ENCODE peak calls at places on chromosomes 11 and 22, in four cellular contexts. L, K, H and A are unnamed samples.
A peak's percentile ranks its signal among the peaks of the same experiment; 100 is the strongest.

GRCh38 chr11:1171985-1172728 is 14.4 kb downstream of the MUC5AC start:
- DNase-seq in L (no peak), K (no peak), H (peak; percentile 55), A (no peak)

GRCh38 chr11:86459682-86460460 is 85.2 kb downstream of the CCDC81 start:
- DNase-seq in L (peak; percentile 45), K (peak; percentile 95), H (peak; percentile 90), A (peak; percentile 29)

GRCh38 chr22:25154686-25154999 is 45.0 kb upstream of the CRYBB3 start:
- DNase-seq in L (no peak), K (no peak), H (no peak), A (no peak)

GRCh38 chr11:17810736-17811135 is 76.2 kb downstream of the KCNC1 start:
- DNase-seq in L (no peak), K (peak; percentile 52), H (no peak), A (no peak)

GRCh38 chr11:13717331-13717730 is 48.9 kb downstream of the FAR1 start:
- DNase-seq in L (no peak), K (peak; percentile 73), H (peak; percentile 63), A (no peak)

GRCh38 chr11:75938543-75938942 is 123.5 kb downstream of the UVRAG start:
- DNase-seq in L (no peak), K (peak; percentile 45), H (no peak), A (no peak)

GRCh38 chr22:17712441-17712840 is 61.8 kb downstream of the BID start:
- DNase-seq in L (no peak), K (peak; percentile 77), H (no peak), A (no peak)

GRCh38 chr11:23727821-23728220 is 769.0 kb upstream of the LUZP2 start:
- DNase-seq in L (no peak), K (peak; percentile 83), H (peak; percentile 66), A (no peak)

GRCh38 chr11:123856444-123856843 is 29.0 kb downstream of the TMEM225 start:
- DNase-seq in L (no peak), K (no peak), H (no peak), A (no peak)

GRCh38 chr11:86135319-86135714 is 66.4 kb upstream of the PICALM start:
- DNase-seq in L (no peak), K (no peak), H (no peak), A (no peak)

GRCh38 chr11:36233226-36233625 is 56.0 kb downstream of the COMMD9 start:
- DNase-seq in L (no peak), K (peak; percentile 16), H (no peak), A (no peak)

GRCh38 chr11:36237341-36237740 is 51.9 kb downstream of the COMMD9 start:
- DNase-seq in L (no peak), K (no peak), H (no peak), A (no peak)

GRCh38 chr11:36231300-36231699 is 57.9 kb downstream of the COMMD9 start:
- DNase-seq in L (no peak), K (peak; percentile 66), H (no peak), A (no peak)

GRCh38 chr11:36235750-36236149 is 53.5 kb downstream of the COMMD9 start:
- DNase-seq in L (no peak), K (peak; percentile 36), H (peak; percentile 11), A (no peak)

GRCh38 chr11:36234825-36235224 is 54.4 kb downstream of the COMMD9 start:
- DNase-seq in L (no peak), K (no peak), H (no peak), A (no peak)
- H3K56ac ChIP-seq in L (no peak overlapping the region), K (no peak overlapping the region), H (no peak overlapping the region), A (no peak overlapping the region)

GRCh38 chr11:100769617-100770016 is 82.5 kb downstream of the ARHGAP42 start:
- DNase-seq in L (no peak), K (no peak), H (peak; percentile 56), A (no peak)
- H3K56ac ChIP-seq in L (no peak overlapping the region), K (no peak overlapping the region), H (no peak overlapping the region), A (no peak overlapping the region)

DNA sequence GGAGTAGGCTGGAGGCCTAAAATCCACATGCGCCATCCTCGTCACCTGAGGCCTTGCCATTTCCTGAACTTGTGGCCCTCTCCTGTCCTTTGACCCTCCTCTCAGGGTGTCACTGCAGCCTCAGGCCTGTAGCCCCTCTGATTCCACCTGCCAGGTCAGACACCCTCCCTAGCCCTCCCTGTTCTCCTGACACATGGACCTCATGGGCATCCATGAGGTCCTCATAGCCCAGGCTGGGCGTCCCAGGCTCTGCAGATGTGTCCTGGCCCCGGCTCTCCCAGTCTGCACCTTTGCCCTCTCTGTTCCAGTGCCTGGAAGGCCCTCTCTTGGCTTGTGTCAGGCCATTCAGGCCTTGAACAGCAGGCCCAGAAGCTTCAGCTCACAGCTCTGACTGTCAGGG is 15.8 kb downstream of the RAB36 start:
- DNase-seq in L (no peak), K (no peak), H (no peak), A (no peak)
- H3K56ac ChIP-seq in L (no peak overlapping the region), K (no peak overlapping the region), H (no peak overlapping the region), A (no peak overlapping the region)

GRCh38 chr22:48402591-48403031 is 1425.1 kb downstream of the BRD1 start:
- DNase-seq in L (no peak), K (no peak), H (no peak), A (no peak)
- H3K56ac ChIP-seq in L (no peak overlapping the region), K (no peak overlapping the region), H (no peak overlapping the region), A (no peak overlapping the region)